ENCODE peak calls at places on chromosome 15, in four cellular contexts. Z, U, E and S are unnamed samples. For H3K4me1, the result is how much of the 10 kb centered on the place peaks cover.

GRCh38 chr15:58070801-58071418 is 5.4 kb upstream of the ALDH1A2 start:
- DNase-seq in U (peak), E (peak), Z (no peak), S (peak)

GRCh38 chr15:51969728-51970127 is 1.9 kb downstream of the LEO1 start:
- DNase-seq in U (no peak), E (no peak), Z (no peak), S (no peak)

GRCh38 chr15:50562735-50563640 is 16.5 kb upstream of the USP50 start:
- DNase-seq in E (no peak), U (no peak), Z (no peak), S (no peak)

GRCh38 chr15:95591886-95592285 is 738.6 kb upstream of the NR2F2 start:
- DNase-seq in Z (no peak), U (no peak), E (no peak), S (no peak)

GRCh38 chr15:22839046-22839705 is 710 bp downstream of the NIPA2 start:
- DNase-seq in E (no peak), U (no peak), Z (no peak), S (no peak)

GRCh38 chr15:51155906-51156305 is 61.2 kb upstream of the TNFAIP8L3 start:
- DNase-seq in U (no peak), E (no peak), Z (no peak), S (no peak)

GRCh38 chr15:58115692-58116091 is 22.5 kb upstream of the AQP9 start:
- DNase-seq in E (no peak), Z (no peak), U (no peak), S (no peak)

GRCh38 chr15:70799667-70800450 is 36.5 kb upstream of the UACA start:
- DNase-seq in U (no peak), Z (no peak), E (peak), S (peak)

GRCh38 chr15:79314811-79315210 is 3.9 kb downstream of the TMED3 start:
- DNase-seq in E (no peak), U (no peak), Z (no peak), S (peak)

GRCh38 chr15:77027111-77027696 is 32.3 kb downstream of the PSTPIP1 start:
- DNase-seq in U (no peak), Z (no peak), E (no peak), S (no peak)

GRCh38 chr15:78020007-78020406 is 57.5 kb downstream of the TBC1D2B start:
- DNase-seq in E (no peak), U (no peak), Z (no peak), S (no peak)

GRCh38 chr15:39471791-39472190 is 109.1 kb upstream of the THBS1 start:
- DNase-seq in Z (no peak), E (no peak), U (no peak), S (no peak)

GRCh38 chr15:58332676-58333400 is 99.0 kb upstream of the LIPC start:
- DNase-seq in E (no peak), Z (no peak), U (no peak), S (no peak)

GRCh38 chr15:94295275-94295674 is 63.9 kb downstream of the MCTP2 start:
- DNase-seq in Z (no peak), U (no peak), E (no peak), S (no peak)

GRCh38 chr15:37001436-37001835 is 98.9 kb downstream of the MEIS2 start:
- DNase-seq in E (no peak), U (no peak), Z (no peak), S (no peak)

GRCh38 chr15:48682949-48683651 is 37.6 kb upstream of the FBN1 start:
- DNase-seq in Z (no peak), U (peak), E (peak), S (peak)

GRCh38 chr15:82792068-82792467 is 13.8 kb downstream of the FSD2 start:
- DNase-seq in Z (no peak), U (no peak), E (no peak), S (no peak)

GRCh38 chr15:96325579-96326331 is 4.7 kb upstream of the NR2F2 start:
- DNase-seq in Z (no peak), U (no peak), E (no peak), S (no peak)

GRCh38 chr15:71275098-71275497 is 159.8 kb downstream of the THSD4 start:
- DNase-seq in U (no peak), E (no peak), Z (no peak), S (no peak)

GRCh38 chr15:34802803-34803395 is 7.5 kb upstream of the ACTC1 start:
- DNase-seq in U (no peak), E (no peak), Z (no peak), S (no peak)

GRCh38 chr15:92021765-92022164 is 168.3 kb downstream of the SLCO3A1 start:
- DNase-seq in E (no peak), U (no peak), Z (no peak), S (no peak)

GRCh38 chr15:95041297-95041696 is 809.9 kb downstream of the MCTP2 start:
- DNase-seq in Z (no peak), E (no peak), U (no peak), S (no peak)

GRCh38 chr15:83926116-83926515 is 272.2 kb downstream of the ADAMTSL3 start:
- DNase-seq in U (no peak), Z (no peak), E (no peak), S (no peak)

GRCh38 chr15:92832992-92833438 is 67.1 kb upstream of the CHD2 start:
- DNase-seq in Z (no peak), U (no peak), E (peak), S (no peak)

GRCh38 chr15:62883938-62884479 is 158.5 kb upstream of the TPM1 start:
- DNase-seq in Z (no peak), E (no peak), U (no peak), S (no peak)

GRCh38 chr15:85543741-85544155 is 163.3 kb downstream of the AKAP13 start:
- DNase-seq in U (peak), E (peak), Z (peak), S (peak)

GRCh38 chr15:73865379-73865778 is 8.0 kb upstream of the TBC1D21 start:
- DNase-seq in U (no peak), E (no peak), Z (no peak), S (no peak)

GRCh38 chr15:65841121-65841930 is 28.0 kb upstream of the RAB11A start:
- DNase-seq in Z (no peak), E (peak), U (no peak), S (peak)

GRCh38 chr15:98439523-98439942 is 208.8 kb upstream of the IGF1R start:
- DNase-seq in U (no peak), Z (no peak), E (no peak), S (no peak)

GRCh38 chr15:70770863-70771262 is 7.5 kb upstream of the UACA start:
- DNase-seq in E (no peak), Z (no peak), U (no peak), S (no peak)

GRCh38 chr15:93333826-93334225 is 244.8 kb upstream of the RGMA start:
- DNase-seq in Z (no peak), E (no peak), U (no peak), S (no peak)

GRCh38 chr15:63060699-63061098 is 18.2 kb downstream of the TPM1 start:
- DNase-seq in Z (no peak), E (peak), U (no peak), S (no peak)

GRCh38 chr15:32871887-32872286 is 154.1 kb downstream of the GREM1 start:
- DNase-seq in Z (no peak), E (no peak), U (no peak), S (no peak)

GRCh38 chr15:81098884-81099601 is 35.0 kb upstream of the CFAP161 start:
- DNase-seq in E (peak), U (peak), Z (no peak), S (peak)

GRCh38 chr15:99565031-99565280 is 828 bp upstream of the MEF2A start:
- DNase-seq in U (no peak), Z (no peak), E (no peak), S (no peak)

GRCh38 chr15:45314960-45315359 is 62.9 kb downstream of the SLC28A2 start:
- DNase-seq in Z (no peak), U (no peak), E (peak), S (no peak)

GRCh38 chr15:87916208-87916607 is 340.3 kb downstream of the NTRK3 start:
- DNase-seq in U (no peak), E (no peak), Z (no peak), S (no peak)

DNA sequence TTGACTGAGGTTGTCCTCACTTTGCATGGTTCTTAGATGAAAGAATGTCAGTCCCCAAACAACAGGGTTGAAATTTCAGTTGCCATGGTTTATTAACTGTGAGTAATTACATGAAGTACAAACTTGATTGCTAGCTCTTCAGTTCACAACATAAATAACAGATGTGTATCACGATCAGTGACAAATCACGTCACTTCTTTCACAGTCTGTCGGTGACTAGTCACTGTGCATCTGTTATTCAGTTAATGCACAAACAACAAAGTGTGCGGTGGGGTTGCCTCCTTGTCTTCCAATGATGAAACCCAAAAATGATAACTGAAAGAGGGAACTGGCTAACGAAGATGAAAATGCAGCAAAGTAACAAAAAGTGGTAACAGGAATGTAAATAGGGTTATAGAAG is 159.2 kb downstream of the WDR76 start:
- DNase-seq in U (no peak), Z (no peak), E (no peak), S (no peak)
- H3K4me1 ChIP-seq in U (under half), Z (under half), E (under half), S (under half)

GRCh38 chr15:42421376-42421775 is 62.1 kb downstream of the CAPN3 start:
- DNase-seq in Z (no peak), U (no peak), E (no peak), S (no peak)

GRCh38 chr15:42413914-42414313 is 54.6 kb downstream of the CAPN3 start:
- DNase-seq in E (no peak), U (no peak), Z (no peak), S (no peak)

GRCh38 chr15:42419369-42419768 is 60.1 kb downstream of the CAPN3 start:
- DNase-seq in E (no peak), U (no peak), Z (no peak), S (no peak)
- H3K27ac ChIP-seq in E (no peak), U (no peak), Z (no peak), S (no peak)

GRCh38 chr15:101357885-101358284 is 62.8 kb upstream of the SNRPA1 start:
- DNase-seq in U (no peak), Z (no peak), E (no peak), S (no peak)

GRCh38 chr15:101355678-101356464 is 60.8 kb upstream of the SNRPA1 start:
- DNase-seq in U (no peak), E (no peak), Z (no peak), S (no peak)

GRCh38 chr15:101359365-101359947 is 64.4 kb upstream of the SNRPA1 start:
- DNase-seq in E (no peak), U (no peak), Z (no peak), S (no peak)

GRCh38 chr15:101358895-101359294 is 63.8 kb upstream of the SNRPA1 start:
- DNase-seq in Z (no peak), U (no peak), E (peak), S (no peak)

GRCh38 chr15:101357333-101357732 is 62.3 kb upstream of the SNRPA1 start:
- DNase-seq in Z (no peak), U (no peak), E (peak), S (no peak)
- H3K4me1 ChIP-seq in Z (under half), U (under half), E (under half), S (under half)

GRCh38 chr15:67130673-67131601 is 65.5 kb downstream of the SMAD3 start:
- DNase-seq in E (no peak), U (peak), Z (no peak), S (no peak)

GRCh38 chr15:67132276-67132675 is 66.9 kb downstream of the SMAD3 start:
- DNase-seq in Z (no peak), E (no peak), U (no peak), S (no peak)

GRCh38 chr15:67134577-67135492 is 69.4 kb downstream of the SMAD3 start:
- DNase-seq in U (no peak), E (no peak), Z (no peak), S (peak)

GRCh38 chr15:67133738-67134576 is 68.6 kb downstream of the SMAD3 start:
- DNase-seq in U (no peak), E (peak), Z (no peak), S (no peak)

GRCh38 chr15:67133026-67133425 is 67.6 kb downstream of the SMAD3 start:
- DNase-seq in U (no peak), E (no peak), Z (no peak), S (no peak)
- H3K27ac ChIP-seq in U (peak), E (no peak), Z (no peak), S (no peak)

DNA sequence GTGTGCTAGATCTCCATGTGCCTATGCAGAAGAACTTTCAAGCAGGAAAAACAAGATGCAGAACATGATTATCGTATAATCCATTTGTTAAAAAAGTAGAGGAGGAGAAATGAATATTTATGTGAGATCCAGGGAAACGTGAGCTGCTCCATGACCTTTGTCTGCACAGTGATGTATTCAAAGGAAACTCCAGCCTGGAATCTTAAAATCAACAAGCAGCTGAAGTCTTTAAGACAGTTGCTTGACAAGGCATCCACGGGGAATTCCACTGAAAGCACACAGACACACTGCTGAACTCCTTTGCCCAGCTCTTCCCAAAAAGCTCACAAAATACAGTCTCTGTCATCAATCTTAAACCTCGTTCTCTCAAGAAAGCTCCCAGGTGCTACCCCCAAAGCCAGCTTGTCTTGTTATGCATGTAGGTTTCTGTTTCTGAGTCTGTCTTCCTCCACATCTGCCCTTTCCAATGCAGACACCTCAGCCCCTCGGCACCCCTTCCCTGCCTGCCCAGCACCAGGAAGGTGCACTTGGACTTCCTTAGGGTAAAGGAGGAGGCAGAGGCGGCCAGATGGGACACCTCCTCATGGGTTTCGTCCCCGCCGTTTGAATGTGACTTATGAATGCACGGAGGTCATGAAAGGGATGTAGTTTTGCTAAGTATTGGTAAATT is 28.7 kb downstream of the LRRK1 start:
- DNase-seq in U (no peak), E (no peak), Z (no peak), S (no peak)
- H3K4me1 ChIP-seq in U (under half), E (under half), Z (under half), S (under half)

GRCh38 chr15:41337047-41337446 is 4.4 kb downstream of the NUSAP1 start:
- DNase-seq in Z (no peak), U (no peak), E (no peak), S (no peak)
- H3K27ac ChIP-seq in Z (no peak), U (no peak), E (no peak), S (no peak)

GRCh38 chr15:41930867-41931222 is 37.0 kb upstream of the SPTBN5 start:
- DNase-seq in Z (no peak), U (no peak), E (no peak), S (no peak)
- H3K4me1 ChIP-seq in Z (under half), U (half or more), E (half or more), S (under half)

GRCh38 chr15:60362318-60363023 is 35.3 kb downstream of the ANXA2 start:
- DNase-seq in U (no peak), Z (no peak), E (no peak), S (no peak)
- H3K27ac ChIP-seq in U (peak), Z (no peak), E (peak), S (peak)